ENCODE peak calls at places on chromosomes 4 and X, in four cellular contexts. R, X, S and I are unnamed samples.

GRCh38 chr4:80070880-80071620 is 2.0 kb downstream of the ANTXR2 start:
- DNase-seq in S (no peak), R (no peak), X (no peak), I (no peak)

GRCh38 chrX:97844943-97845342 is 961.2 kb downstream of the RPA4 start:
- DNase-seq in R (no peak), S (no peak), X (peak), I (no peak)

GRCh38 chrX:24147165-24147564 is 2.4 kb upstream of the ZFX start:
- DNase-seq in X (no peak), S (no peak), R (no peak), I (no peak)

GRCh38 chrX:38882894-38883620 is 81.8 kb downstream of the MID1IP1 start:
- DNase-seq in X (no peak), R (no peak), S (no peak), I (peak)

GRCh38 chr4:2059034-2059725 is at the start of gene NAT8L:
- DNase-seq in R (peak), S (no peak), X (no peak), I (no peak)

GRCh38 chr4:124409044-124409443 is 303.5 kb downstream of the ANKRD50 start:
- DNase-seq in R (no peak), S (no peak), X (no peak), I (no peak)

GRCh38 chr4:33890841-33891240 is 2353.5 kb downstream of the ARAP2 start:
- DNase-seq in S (no peak), R (no peak), X (no peak), I (no peak)

GRCh38 chr4:125155251-125155650 is 159.5 kb upstream of the FAT4 start:
- DNase-seq in S (no peak), R (no peak), X (no peak), I (no peak)

GRCh38 chrX:129600981-129601424 is 53.8 kb downstream of the APLN start:
- DNase-seq in S (peak), X (no peak), R (no peak), I (no peak)

GRCh38 chr4:130825283-130825682 is 1729.3 kb downstream of the C4orf33 start:
- DNase-seq in R (no peak), S (no peak), X (no peak), I (no peak)

GRCh38 chrX:66833426-66833825 is 194.5 kb upstream of the EDA2R start:
- DNase-seq in S (no peak), X (no peak), R (no peak), I (no peak)

GRCh38 chr4:182874946-182875345 is 42.2 kb downstream of the DCTD start:
- DNase-seq in X (peak), S (no peak), R (no peak), I (no peak)

GRCh38 chrX:41409006-41409405 is 38.1 kb upstream of the NYX start:
- DNase-seq in R (no peak), S (no peak), X (no peak), I (no peak)

GRCh38 chr4:1218892-1219552 is 29.9 kb downstream of the CTBP1 start:
- DNase-seq in R (no peak), X (no peak), S (no peak), I (no peak)

GRCh38 chrX:129433461-129433860 is 89.8 kb downstream of the SMARCA1 start:
- DNase-seq in S (no peak), R (no peak), X (no peak), I (no peak)

GRCh38 chr4:40909363-40909876 is 159.7 kb downstream of the NSUN7 start:
- DNase-seq in X (peak), S (no peak), R (no peak), I (peak)

GRCh38 chr4:78291277-78291676 is 234.2 kb downstream of the FRAS1 start:
- DNase-seq in S (no peak), R (no peak), X (no peak), I (no peak)

GRCh38 chrX:130165181-130165702 is 399 bp downstream of the AIFM1 start:
- DNase-seq in S (peak), R (no peak), X (no peak), I (no peak)

GRCh38 chr4:149845643-149846208 is 30.1 kb upstream of the IQCM start:
- DNase-seq in X (no peak), S (no peak), R (no peak), I (no peak)

GRCh38 chr4:76226418-76226817 is 12.8 kb upstream of the SCARB2 start:
- DNase-seq in X (no peak), S (no peak), R (peak), I (no peak)

GRCh38 chr4:119048446-119048845 is 87.2 kb upstream of the MYOZ2 start:
- DNase-seq in S (no peak), X (no peak), R (no peak), I (no peak)

GRCh38 chrX:41085883-41086626 is 810 bp downstream of the USP9X start:
- DNase-seq in X (peak), S (peak), R (peak), I (no peak)

GRCh38 chr4:3524349-3524748 is 7.9 kb downstream of the LRPAP1 start:
- DNase-seq in X (peak), S (peak), R (peak), I (no peak)

GRCh38 chrX:12887767-12888166 is 18.7 kb upstream of the TLR8 start:
- DNase-seq in R (no peak), S (no peak), X (no peak), I (no peak)

GRCh38 chrX:12887141-12887540 is 19.3 kb upstream of the TLR8 start:
- DNase-seq in S (no peak), R (no peak), X (no peak), I (no peak)

GRCh38 chrX:12891915-12892506 is 14.4 kb upstream of the TLR8 start:
- DNase-seq in X (no peak), R (no peak), S (no peak), I (no peak)

GRCh38 chrX:12891167-12891566 is 15.3 kb upstream of the TLR8 start:
- DNase-seq in S (no peak), R (no peak), X (no peak), I (no peak)

GRCh38 chrX:12890467-12890866 is 16.0 kb upstream of the TLR8 start:
- DNase-seq in R (no peak), S (no peak), X (no peak), I (no peak)
- H3K27ac ChIP-seq in R (no peak), S (no peak), X (no peak), I (no peak)

GRCh38 chr4:134539729-134540231 is 338.2 kb upstream of the PABPC4L start:
- DNase-seq in R (no peak), S (no peak), X (no peak), I (no peak)

GRCh38 chr4:134544303-134544761 is 342.7 kb upstream of the PABPC4L start:
- DNase-seq in S (no peak), X (peak), R (no peak), I (no peak)

GRCh38 chr4:134546279-134546678 is 344.7 kb upstream of the PABPC4L start:
- DNase-seq in R (no peak), S (no peak), X (no peak), I (no peak)

GRCh38 chr4:134540588-134540987 is 339.0 kb upstream of the PABPC4L start:
- DNase-seq in S (no peak), X (no peak), R (no peak), I (no peak)
- TF ChIP-seq CTCF in S (no peak), X (no peak), R (no peak), I (no peak)

GRCh38 chr4:184747034-184747830 is 13.3 kb upstream of the CENPU start:
- DNase-seq in R (peak), X (no peak), S (no peak), I (no peak)
- H3K27ac ChIP-seq in R (peak), X (peak), S (peak), I (no peak)

DNA sequence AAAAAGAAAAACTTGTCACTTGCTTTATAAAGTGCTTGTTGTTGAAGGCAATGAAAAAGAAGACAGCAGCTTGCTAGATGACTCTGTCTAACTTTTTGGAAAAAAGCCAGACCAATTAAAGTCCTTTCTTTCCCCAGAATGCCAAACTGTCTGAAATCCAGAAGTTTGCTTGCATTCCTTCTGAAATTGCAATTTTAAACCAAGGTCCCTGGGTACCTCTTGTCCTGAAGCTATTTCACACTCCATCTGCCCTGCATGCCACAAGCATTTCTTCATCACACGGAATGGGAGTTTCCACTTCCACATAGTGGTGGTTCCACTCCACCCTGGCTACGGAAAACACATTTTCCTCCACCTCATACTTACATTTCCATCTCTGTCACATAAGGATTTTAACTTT is 101.0 kb downstream of the PAPSS1 start:
- DNase-seq in S (no peak), X (no peak), R (no peak), I (peak)
- TF ChIP-seq CTCF in S (no peak), X (no peak), R (no peak), I (no peak)

GRCh38 chr4:77251751-77252150 is 94.7 kb downstream of the CCNG2 start:
- DNase-seq in S (no peak), R (no peak), X (no peak), I (no peak)
- H3K27ac ChIP-seq in S (no peak), R (no peak), X (no peak), I (no peak)

GRCh38 chr4:89599026-89599425 is 237.9 kb downstream of the SNCA start:
- DNase-seq in S (no peak), X (no peak), R (no peak), I (no peak)

GRCh38 chr4:89598602-89599001 is 238.4 kb downstream of the SNCA start:
- DNase-seq in S (no peak), X (no peak), R (no peak), I (peak)
- TF ChIP-seq CTCF in S (no peak), X (no peak), R (no peak), I (peak)

DNA sequence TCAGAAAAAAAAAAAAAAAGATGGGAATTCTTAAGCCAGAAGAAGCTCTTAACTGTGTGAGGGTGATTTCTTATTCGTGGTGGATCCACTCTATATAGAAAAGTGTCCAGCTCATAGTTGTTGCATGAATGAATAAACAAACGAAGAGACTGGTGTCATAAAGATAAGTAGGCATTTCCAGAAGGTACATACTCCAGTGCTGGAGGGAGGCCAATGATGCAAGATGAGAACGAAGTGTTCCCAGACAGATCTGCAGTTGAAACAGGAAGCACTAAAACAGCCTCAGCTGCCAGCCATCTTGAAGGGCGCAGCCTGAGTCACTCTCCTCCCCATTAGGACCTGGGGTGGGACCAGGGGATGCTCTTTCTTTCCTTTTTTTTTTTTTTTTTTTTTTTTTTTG is 47.4 kb upstream of the HOPX start:
- DNase-seq in S (peak), R (no peak), X (peak), I (peak)
- H3K27ac ChIP-seq in S (no peak), R (no peak), X (peak), I (no peak)

DNA sequence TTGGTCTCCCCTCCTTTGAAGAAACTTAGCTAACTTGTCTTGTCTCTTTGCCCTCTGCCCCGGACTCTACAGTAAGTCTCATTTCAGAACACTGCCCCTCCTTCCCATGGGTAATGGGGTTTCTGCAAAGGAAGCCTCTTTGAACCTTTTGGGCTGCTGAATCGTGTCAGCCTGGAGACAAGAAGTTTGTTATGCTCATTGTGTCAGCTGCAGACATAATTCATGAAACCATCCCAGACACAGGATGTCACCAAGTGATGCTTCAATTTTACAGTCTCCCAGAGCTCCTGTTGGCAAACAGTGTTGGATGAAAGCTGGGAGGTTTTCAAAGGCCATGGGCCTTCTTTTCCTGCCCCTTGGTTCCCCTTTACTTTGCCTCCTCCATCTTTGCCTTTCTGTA is 223.1 kb upstream of the TAPT1 start:
- DNase-seq in R (no peak), X (no peak), S (no peak), I (no peak)
- TF ChIP-seq CTCF in R (no peak), X (no peak), S (no peak), I (no peak)

DNA sequence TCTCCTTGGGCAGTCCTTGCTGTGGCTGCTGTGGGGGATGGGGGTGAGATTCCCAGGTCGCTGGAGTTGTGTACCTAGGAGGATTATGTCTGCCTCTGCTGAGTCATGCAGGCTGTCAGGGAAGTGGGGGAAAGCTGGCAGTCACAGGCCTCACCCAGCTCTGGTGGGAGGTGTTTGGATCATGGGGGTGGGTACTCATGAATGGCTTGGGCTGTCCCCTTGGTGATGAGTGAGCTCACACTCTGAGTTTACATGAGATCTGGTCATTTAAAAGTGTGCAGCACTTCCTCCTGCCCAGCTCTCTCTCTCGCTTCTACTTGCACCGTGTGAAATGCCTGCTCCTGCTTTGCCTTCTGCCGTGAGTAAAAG is 24.6 kb upstream of the PDLIM3 start:
- DNase-seq in X (no peak), S (no peak), R (no peak), I (no peak)
- H3K27ac ChIP-seq in X (peak), S (no peak), R (no peak), I (no peak)

DNA sequence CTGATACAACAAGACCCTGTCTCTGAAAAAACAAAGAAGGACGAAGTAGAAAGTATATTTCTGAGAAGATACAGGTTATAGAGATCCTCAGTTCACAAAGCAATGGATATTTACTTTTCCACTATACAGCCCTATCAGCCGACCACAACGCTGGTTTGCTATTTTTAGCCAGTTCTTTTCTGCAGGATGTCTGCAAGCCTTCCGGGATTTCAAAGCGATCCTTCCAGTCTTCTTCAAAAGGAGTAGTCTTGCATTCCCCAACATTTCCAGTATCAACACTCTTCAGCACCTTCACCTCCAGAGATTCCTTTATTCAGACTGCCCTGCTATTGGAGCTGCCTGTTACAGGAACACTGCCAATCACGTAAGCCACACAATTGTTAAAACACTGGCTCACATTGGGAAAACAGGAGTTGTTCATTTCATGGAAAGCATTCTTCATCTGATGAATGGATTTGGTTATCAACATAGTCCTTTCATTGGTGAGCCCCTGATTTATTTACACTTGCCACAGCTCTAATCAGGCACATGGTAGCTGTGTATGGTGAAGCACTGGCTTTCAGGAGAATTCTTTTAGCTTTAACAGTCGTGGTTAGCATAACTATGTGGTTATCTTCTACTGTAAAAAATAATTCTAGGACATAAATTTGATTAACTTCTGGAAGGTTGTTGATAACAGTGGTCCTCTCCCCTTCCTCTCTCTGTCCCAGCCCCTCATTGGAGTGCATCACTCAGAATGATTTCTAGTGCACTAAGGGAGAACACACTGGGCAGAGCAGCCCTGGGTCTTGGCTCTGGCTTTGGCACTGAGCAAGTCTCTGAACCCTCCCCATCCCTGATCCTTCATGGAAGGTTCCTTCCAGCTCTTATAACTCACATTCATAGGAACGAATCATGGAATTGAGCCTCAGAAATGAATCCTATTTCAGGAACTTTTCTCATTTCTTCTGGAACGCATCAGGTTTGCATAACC is 109.9 kb upstream of the SORBS2 start:
- DNase-seq in R (no peak), S (no peak), X (no peak), I (no peak)
- TF ChIP-seq CTCF in R (no peak), S (no peak), X (no peak), I (no peak)